ENCODE peak calls at places on chromosomes 2 and 18, in six cellular contexts. Z is adrenal gland, N is BJ, W is astrocyte of the spinal cord, D is dorsolateral prefrontal cortex, R is AG10803. H is an unnamed sample.

GRCh38 chr2:8578335-8579244 is 103.3 kb upstream of the ID2 start:
- DNase-seq in Z (no peak), N (no peak), W (no peak), D (no peak), R (no peak), H (no peak)

GRCh38 chr18:7830468-7830867 is 263.4 kb downstream of the PTPRM start:
- DNase-seq in Z (no peak), N (no peak), W (no peak), D (no peak), R (no peak), H (no peak)

GRCh38 chr2:190467575-190468083 is 59.5 kb downstream of the MFSD6 start:
- DNase-seq in Z (peak; percentile 54), N (no peak), W (peak; percentile 61), D (no peak), R (peak; percentile 52), H (no peak)

GRCh38 chr2:29923110-29923721 is 1.8 kb upstream of the ALK start:
- DNase-seq in Z (peak; percentile 74), N (no peak), W (peak; percentile 56), D (peak; percentile 78), R (peak; percentile 62), H (peak; percentile 17)

GRCh38 chr2:219344756-219345458 is 12.4 kb upstream of the RESP18 start:
- DNase-seq in Z (peak; percentile 71), N (no peak), W (peak; percentile 45), D (peak; percentile 53), R (peak; percentile 37), H (no peak)

GRCh38 chr2:156918410-156918809 is 339.1 kb upstream of the GALNT5 start:
- DNase-seq in Z (no peak), N (no peak), W (peak; percentile 20), D (no peak), R (peak; percentile 2), H (no peak)

GRCh38 chr18:48202899-48203260 is 206.3 kb downstream of the ZBTB7C start:
- DNase-seq in Z (no peak), N (no peak), W (no peak), D (no peak), R (no peak), H (no peak)

GRCh38 chr2:50658883-50659282 is 373.0 kb downstream of the NRXN1 start:
- DNase-seq in Z (no peak), N (no peak), W (no peak), D (no peak), R (no peak), H (no peak)

GRCh38 chr2:5743992-5744391 is 51.8 kb downstream of the SOX11 start:
- DNase-seq in Z (no peak), N (no peak), W (no peak), D (no peak), R (no peak), H (no peak)

GRCh38 chr2:191304939-191305875 is 60.0 kb downstream of the MYO1B start:
- DNase-seq in Z (peak; percentile 39), N (peak; percentile 67), W (peak; percentile 78), D (no peak), R (peak; percentile 96), H (peak; percentile 73)

GRCh38 chr2:182625814-182626213 is 90.2 kb upstream of the DNAJC10 start:
- DNase-seq in Z (no peak), N (no peak), W (no peak), D (no peak), R (no peak), H (no peak)

GRCh38 chr2:40284797-40285196 is 167.1 kb downstream of the SLC8A1 start:
- DNase-seq in Z (no peak), N (peak; percentile 37), W (no peak), D (no peak), R (peak; percentile 27), H (no peak)

GRCh38 chr2:55111570-55112228 is 61.4 kb upstream of the RTN4 start:
- DNase-seq in Z (peak; percentile 93), N (peak; percentile 80), W (peak; percentile 93), D (peak; percentile 68), R (peak; percentile 97), H (no peak)

GRCh38 chr18:51149605-51150429 is 47.7 kb downstream of the MEX3C start:
- DNase-seq in Z (peak; percentile 23), N (no peak), W (peak; percentile 63), D (no peak), R (peak; percentile 22), H (peak; percentile 6)

GRCh38 chr2:71156531-71156930 is 26.1 kb downstream of the MPHOSPH10 start:
- DNase-seq in Z (no peak), N (no peak), W (no peak), D (no peak), R (peak; percentile 39), H (peak; percentile 10)

GRCh38 chr2:30475542-30475941 is 28.5 kb downstream of the LCLAT1 start:
- DNase-seq in Z (no peak), N (no peak), W (no peak), D (no peak), R (no peak), H (no peak)

GRCh38 chr2:207163053-207163814 is 2.5 kb downstream of the KLF7 start:
- DNase-seq in Z (peak; percentile 59), N (peak; percentile 81), W (peak; percentile 91), D (no peak), R (peak; percentile 92), H (peak; percentile 72)

GRCh38 chr2:160246356-160246755 is 46.3 kb upstream of the ITGB6 start:
- DNase-seq in Z (no peak), N (no peak), W (peak; percentile 48), D (no peak), R (no peak), H (no peak)
- H3K4me3 ChIP-seq in Z (no peak overlapping the region), N (no peak overlapping the region), W (no peak overlapping the region), D (no peak overlapping the region), R (no peak overlapping the region), H (no peak overlapping the region)

GRCh38 chr2:33371304-33372090 is 105.0 kb upstream of the RASGRP3 start:
- DNase-seq in Z (no peak), N (no peak), W (no peak), D (no peak), R (no peak), H (no peak)

GRCh38 chr2:33375054-33375453 is 101.4 kb upstream of the RASGRP3 start:
- DNase-seq in Z (no peak), N (no peak), W (peak; percentile 56), D (no peak), R (peak; percentile 66), H (no peak)

GRCh38 chr2:33370886-33371285 is 105.6 kb upstream of the RASGRP3 start:
- DNase-seq in Z (no peak), N (no peak), W (no peak), D (no peak), R (peak; percentile 59), H (no peak)

GRCh38 chr2:33373986-33374385 is 102.5 kb upstream of the RASGRP3 start:
- DNase-seq in Z (no peak), N (peak; percentile 59), W (peak; percentile 20), D (no peak), R (peak; percentile 96), H (no peak)

DNA sequence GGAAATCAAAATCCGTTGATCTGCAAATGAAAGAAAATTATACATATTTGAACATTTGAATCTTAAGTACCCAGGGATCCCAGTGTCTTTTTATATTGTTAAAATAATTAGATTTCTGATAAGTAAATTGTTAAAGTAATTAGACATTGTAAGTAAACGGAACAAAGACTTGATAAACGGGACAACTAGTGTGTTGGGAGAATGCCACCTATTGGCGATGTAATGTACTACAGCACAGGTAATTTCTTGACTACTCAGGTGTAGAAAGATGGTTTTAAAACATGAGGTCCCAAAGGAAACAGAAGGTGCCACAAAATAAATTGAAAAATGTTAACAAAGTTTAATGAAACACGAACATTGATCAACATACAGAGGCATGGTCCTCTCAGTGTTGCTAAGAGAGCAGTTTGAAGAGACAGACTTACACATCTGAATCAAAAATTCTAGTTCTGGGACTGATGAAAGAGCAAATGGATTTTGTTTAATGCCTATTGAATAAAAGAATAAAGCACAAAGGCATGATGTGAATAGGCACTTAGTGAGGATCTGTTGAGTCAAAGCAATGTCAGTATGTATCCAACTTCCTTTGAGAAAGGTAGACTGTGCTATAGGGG is 103.4 kb upstream of the RASGRP3 start:
- DNase-seq in Z (peak; percentile 44), N (no peak), W (peak; percentile 32), D (no peak), R (no peak), H (no peak)
- TF ChIP-seq CTCF in Z (peak; percentile 72), N (peak; percentile 61), W (peak; percentile 69), D (peak; percentile 72), R (peak; percentile 63), H (peak; percentile 67)

GRCh38 chr18:23688528-23688927 is 725 bp upstream of the LAMA3 start:
- DNase-seq in Z (no peak), N (no peak), W (no peak), D (no peak), R (no peak), H (no peak)

GRCh38 chr18:23689616-23690504 is 607 bp downstream of the LAMA3 start:
- DNase-seq in Z (peak; percentile 7), N (no peak), W (no peak), D (no peak), R (no peak), H (no peak)

GRCh38 chr18:23693849-23694248 is 4.6 kb downstream of the LAMA3 start:
- DNase-seq in Z (no peak), N (no peak), W (no peak), D (no peak), R (no peak), H (no peak)

GRCh38 chr18:23689031-23689615 is at the start of gene LAMA3:
- DNase-seq in Z (peak; percentile 58), N (no peak), W (peak; percentile 28), D (peak; percentile 43), R (peak; percentile 27), H (no peak)

GRCh38 chr18:23690505-23691068 is 1.3 kb downstream of the LAMA3 start:
- DNase-seq in Z (no peak), N (no peak), W (no peak), D (no peak), R (no peak), H (no peak)
- H3K4me3 ChIP-seq in Z (no peak overlapping the region), N (no peak overlapping the region), W (no peak overlapping the region), D (peak overlapping the region; percentile 59), R (no peak overlapping the region), H (peak overlapping the region; percentile 49)

GRCh38 chr2:14385043-14385442 is 247.5 kb upstream of the LRATD1 start:
- DNase-seq in Z (no peak), N (no peak), W (no peak), D (no peak), R (peak; percentile 43), H (no peak)
- TF ChIP-seq CTCF in Z (no peak), N (no peak), W (peak; percentile 3), D (no peak), R (peak; percentile 49), H (no peak)